ENCODE peak calls at places on chromosome 1, in eight cellular contexts. Z is heart left ventricle, Y is coronary artery, K is SJCRH30, C is dorsolateral prefrontal cortex, P is lower lobe of right lung, R is body of pancreas, L is psoas muscle. H is an unnamed sample.

GRCh38 chr1:45334308-45335245 is 5.4 kb upstream of the TOE1 start:
- DNase-seq in Z (peak; percentile 46), Y (no peak), K (no peak), C (no peak), P (no peak), R (peak; percentile 34), L (peak; percentile 50), H (no peak)

GRCh38 chr1:167661527-167662436 is 31.8 kb downstream of the RCSD1 start:
- DNase-seq in Z (no peak), Y (no peak), K (peak; percentile 24), C (no peak), P (no peak), R (no peak), L (no peak), H (no peak)

GRCh38 chr1:236058141-236058626 is 6.7 kb downstream of the NID1 start:
- DNase-seq in Z (no peak), Y (no peak), K (peak; percentile 72), C (no peak), P (no peak), R (no peak), L (no peak), H (no peak)

GRCh38 chr1:10721381-10722321 is 74.8 kb downstream of the CASZ1 start:
- DNase-seq in Z (no peak), Y (no peak), K (no peak), C (no peak), P (no peak), R (no peak), L (no peak), H (no peak)

GRCh38 chr1:231549733-231550447 is 21.4 kb downstream of the TSNAX start:
- DNase-seq in Z (no peak), Y (no peak), K (no peak), C (no peak), P (no peak), R (no peak), L (no peak), H (no peak)

GRCh38 chr1:188715566-188715965 is 1762.1 kb downstream of the BRINP3 start:
- DNase-seq in Z (no peak), Y (no peak), K (no peak), C (no peak), P (no peak), R (no peak), L (no peak), H (no peak)

GRCh38 chr1:231638647-231639046 is 12.1 kb downstream of the DISC1 start:
- DNase-seq in Z (no peak), Y (no peak), K (no peak), C (no peak), P (no peak), R (no peak), L (no peak), H (no peak)

GRCh38 chr1:166133276-166133841 is 33.4 kb downstream of the FAM78B start:
- DNase-seq in Z (no peak), Y (no peak), K (no peak), C (no peak), P (no peak), R (no peak), L (no peak), H (no peak)

GRCh38 chr1:3294450-3294849 is 160.0 kb upstream of the ARHGEF16 start:
- DNase-seq in Z (no peak), Y (no peak), K (no peak), C (no peak), P (no peak), R (no peak), L (no peak), H (no peak)

GRCh38 chr1:117093091-117093534 is 28.4 kb downstream of the TRIM45 start:
- DNase-seq in Z (peak; percentile 50), Y (no peak), K (peak; percentile 55), C (peak; percentile 52), P (no peak), R (peak; percentile 14), L (peak; percentile 62), H (peak; percentile 91)

GRCh38 chr1:117095237-117095636 is 26.3 kb downstream of the TRIM45 start:
- DNase-seq in Z (no peak), Y (no peak), K (no peak), C (no peak), P (no peak), R (no peak), L (no peak), H (no peak)

GRCh38 chr1:117098287-117098890 is 23.2 kb downstream of the TRIM45 start:
- DNase-seq in Z (no peak), Y (no peak), K (no peak), C (no peak), P (no peak), R (no peak), L (no peak), H (no peak)

GRCh38 chr1:117093870-117094621 is 27.5 kb downstream of the TRIM45 start:
- DNase-seq in Z (no peak), Y (no peak), K (peak; percentile 39), C (no peak), P (no peak), R (no peak), L (no peak), H (no peak)

GRCh38 chr1:117096871-117097842 is 24.4 kb downstream of the TRIM45 start:
- DNase-seq in Z (no peak), Y (no peak), K (no peak), C (no peak), P (no peak), R (no peak), L (no peak), H (no peak)
- H3K27ac ChIP-seq in Z (no peak overlapping the region), Y (no peak overlapping the region), K (no peak overlapping the region), C (no peak overlapping the region), P (no peak overlapping the region), R (peak overlapping the region; percentile 41), L (peak overlapping the region; percentile 6), H (peak overlapping the region; percentile 3)

GRCh38 chr1:218182455-218182854 is 102.6 kb upstream of the RRP15 start:
- DNase-seq in Z (no peak), Y (no peak), K (no peak), C (no peak), P (no peak), R (no peak), L (no peak), H (no peak)
- H3K27ac ChIP-seq in Z (no peak overlapping the region), Y (no peak overlapping the region), K (no peak overlapping the region), C (no peak overlapping the region), P (no peak overlapping the region), R (no peak overlapping the region), L (no peak overlapping the region), H (no peak overlapping the region)

GRCh38 chr1:92516574-92516973 is 29.8 kb upstream of the GFI1 start:
- DNase-seq in Z (no peak), Y (no peak), K (no peak), C (no peak), P (no peak), R (no peak), L (no peak), H (no peak)
- H3K27ac ChIP-seq in Z (no peak overlapping the region), Y (no peak overlapping the region), K (no peak overlapping the region), C (no peak overlapping the region), P (no peak overlapping the region), R (no peak overlapping the region), L (no peak overlapping the region), H (no peak overlapping the region)

DNA sequence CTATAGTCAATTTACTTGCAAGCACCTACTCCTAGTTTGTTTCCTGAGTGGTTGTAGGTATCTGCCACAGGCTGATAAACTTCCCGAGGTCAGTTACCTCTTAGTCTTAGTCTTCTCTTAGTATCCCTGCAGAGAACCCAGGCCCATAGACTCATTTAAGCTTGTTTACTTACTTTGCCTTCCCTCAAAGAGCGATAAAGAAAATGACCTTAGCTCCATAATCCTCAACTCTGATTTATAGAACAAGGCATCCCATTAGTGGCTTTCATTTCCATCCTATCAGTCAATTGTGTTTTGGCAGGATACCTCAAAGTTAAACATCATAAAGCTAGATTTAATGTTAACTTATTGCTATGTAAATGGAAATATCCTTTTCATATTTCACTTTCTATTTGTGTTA is 119.7 kb downstream of the UCHL5 start:
- DNase-seq in Z (no peak), Y (no peak), K (no peak), C (no peak), P (no peak), R (no peak), L (no peak), H (no peak)
- H3K27ac ChIP-seq in Z (no peak overlapping the region), Y (no peak overlapping the region), K (no peak overlapping the region), C (no peak overlapping the region), P (no peak overlapping the region), R (no peak overlapping the region), L (no peak overlapping the region), H (no peak overlapping the region)

GRCh38 chr1:27612718-27613117 is 8.8 kb upstream of the AHDC1 start:
- DNase-seq in Z (no peak), Y (no peak), K (no peak), C (no peak), P (no peak), R (no peak), L (no peak), H (no peak)

GRCh38 chr1:27615346-27616004 is 11.5 kb upstream of the AHDC1 start:
- DNase-seq in Z (no peak), Y (no peak), K (no peak), C (no peak), P (no peak), R (no peak), L (no peak), H (no peak)

GRCh38 chr1:27614625-27615344 is 10.8 kb upstream of the AHDC1 start:
- DNase-seq in Z (no peak), Y (no peak), K (no peak), C (no peak), P (no peak), R (no peak), L (no peak), H (no peak)

GRCh38 chr1:27616441-27616840 is 12.5 kb upstream of the AHDC1 start:
- DNase-seq in Z (no peak), Y (no peak), K (no peak), C (no peak), P (no peak), R (no peak), L (no peak), H (no peak)

GRCh38 chr1:27614048-27614624 is 10.2 kb upstream of the AHDC1 start:
- DNase-seq in Z (no peak), Y (no peak), K (no peak), C (no peak), P (no peak), R (no peak), L (no peak), H (no peak)
- H3K27ac ChIP-seq in Z (no peak overlapping the region), Y (no peak overlapping the region), K (no peak overlapping the region), C (no peak overlapping the region), P (no peak overlapping the region), R (no peak overlapping the region), L (no peak overlapping the region), H (no peak overlapping the region)

H was measured in ascending aorta.